ENCODE peak calls at places on chromosomes 1 and 21, in six cellular contexts. K is A172; J is fibroblast of pulmonary artery; G is smooth muscle cell of the brain vasculature; D is glutamatergic neuron; M is effector CD4-positive, alpha-beta T cell. C is an unnamed sample.

GRCh38 chr21:14273736-14274538 is 58.0 kb downstream of the RBM11 start:
- DNase-seq in J (no peak), G (no peak), K (no peak), M (no peak), D (peak), C (peak)

GRCh38 chr1:85048296-85049064 is at the start of gene MCOLN3:
- DNase-seq in M (no peak), K (peak), J (no peak), G (no peak), D (peak), C (peak)

GRCh38 chr1:30414086-30414850 is 309.1 kb downstream of the MATN1 start:
- DNase-seq in M (no peak), J (no peak), K (no peak), G (no peak), D (no peak), C (no peak)

GRCh38 chr1:18447509-18448220 is 33.1 kb upstream of the KLHDC7A start:
- DNase-seq in J (no peak), K (no peak), G (no peak), M (no peak), D (no peak), C (no peak)

GRCh38 chr1:226972931-226973330 is 32.8 kb downstream of the COQ8A start:
- DNase-seq in G (no peak), M (no peak), J (no peak), D (no peak), K (no peak), C (no peak)

GRCh38 chr1:45883633-45884032 is 80.2 kb downstream of the MAST2 start:
- DNase-seq in D (no peak), G (no peak), J (peak), M (no peak), K (no peak), C (no peak)

GRCh38 chr1:46302091-46303037 is 1.1 kb downstream of the LRRC41 start:
- DNase-seq in J (peak), D (peak), G (no peak), K (no peak), M (peak), C (peak)

GRCh38 chr1:183634429-183635065 is 1.0 kb downstream of the ARPC5 start:
- DNase-seq in G (no peak), K (no peak), M (no peak), J (no peak), D (no peak), C (no peak)

GRCh38 chr1:225961659-225962439 is 20.8 kb upstream of the LEFTY2 start:
- DNase-seq in J (no peak), K (no peak), M (no peak), G (no peak), D (no peak), C (no peak)

GRCh38 chr1:156310962-156311361 is 11.9 kb upstream of the VHLL start:
- DNase-seq in D (no peak), G (no peak), J (peak), K (peak), M (no peak), C (no peak)

GRCh38 chr1:31771891-31772668 is 7.9 kb upstream of the ADGRB2 start:
- DNase-seq in G (no peak), D (no peak), M (no peak), K (no peak), J (no peak), C (peak)

GRCh38 chr1:58618303-58618702 is 41.3 kb upstream of the TACSTD2 start:
- DNase-seq in J (peak), M (no peak), G (no peak), K (peak), D (no peak), C (no peak)

GRCh38 chr1:205581321-205581980 is 50.4 kb downstream of the ELK4 start:
- DNase-seq in M (no peak), D (no peak), J (no peak), G (no peak), K (no peak), C (no peak)

GRCh38 chr1:207822602-207823451 is 71.0 kb downstream of the CD46 start:
- DNase-seq in D (peak), G (no peak), K (peak), J (no peak), M (peak), C (peak)

GRCh38 chr21:44382536-44382935 is 29.1 kb downstream of the TRPM2 start:
- DNase-seq in K (no peak), J (no peak), D (no peak), M (no peak), G (no peak), C (no peak)

GRCh38 chr1:93576346-93576745 is 105.3 kb downstream of the BCAR3 start:
- DNase-seq in J (no peak), G (no peak), D (no peak), M (no peak), K (no peak), C (no peak)

C was measured in CD4-positive, CD25-positive, alpha-beta regulatory T cell.